ENCODE peak calls at places on chromosomes 12 and 14, in nine cellular contexts. B is EH; O is NCI-H2081; W is NCI-H748 treated with DMSO at 0.1 percent for 48 hours; G is COLO829; F is stimulated activated CD8-positive, alpha-beta memory T cell treated with anti-CD3 and anti-CD28 coated beads, Interleukin-4, amount 100 ng/mL, for 4 hours; C is A172; K is IMR-90; D is cardiac muscle cell. S is an unnamed sample.
A peak's percentile ranks its signal among the peaks of the same experiment; 100 is the strongest.

GRCh38 chr14:102217987-102218421 is 78.3 kb downstream of the WDR20 start:
- DNase-seq in K (no peak), G (no peak), D (no peak), F (no peak), C (no peak), W (no peak), B (no peak), O (no peak), S (no peak)

GRCh38 chr14:102517412-102518062 is 8.0 kb upstream of the ANKRD9 start:
- DNase-seq in K (no peak), G (no peak), W (no peak), O (no peak), D (no peak), B (no peak), C (no peak), F (no peak), S (no peak)

GRCh38 chr14:77979666-77980351 is 179.9 kb downstream of the ADCK1 start:
- DNase-seq in W (no peak), O (no peak), G (no peak), K (no peak), C (peak; percentile 16), D (no peak), F (no peak), B (peak; percentile 25), S (no peak)

GRCh38 chr14:31967669-31967975 is 109.5 kb upstream of the ARHGAP5 start:
- DNase-seq in G (no peak), B (no peak), C (no peak), K (no peak), F (no peak), D (no peak), O (no peak), W (no peak), S (no peak)

GRCh38 chr12:52521581-52522266 is 1.5 kb upstream of the KRT5 start:
- DNase-seq in O (no peak), K (no peak), W (no peak), F (no peak), B (peak; percentile 91), D (peak; percentile 52), C (no peak), G (no peak), S (no peak)

GRCh38 chr12:121240484-121241202 is 30.7 kb downstream of the P2RX4 start:
- DNase-seq in F (peak; percentile 73), C (no peak), W (no peak), G (no peak), O (no peak), K (no peak), B (no peak), D (peak; percentile 89), S (no peak)

GRCh38 chr14:69500096-69500495 is 15.6 kb downstream of the PLEKHD1 start:
- DNase-seq in W (no peak), O (no peak), D (no peak), K (no peak), C (no peak), F (no peak), B (no peak), G (no peak), S (no peak)

GRCh38 chr12:69583203-69583602 is 2.1 kb upstream of the CCT2 start:
- DNase-seq in C (no peak), G (no peak), B (peak; percentile 16), K (no peak), O (no peak), D (no peak), W (no peak), F (no peak), S (no peak)

GRCh38 chr14:22980672-22981089 is 1.7 kb downstream of the AJUBA start:
- DNase-seq in O (no peak), K (peak; percentile 32), B (peak; percentile 72), C (peak; percentile 28), F (no peak), G (no peak), D (peak; percentile 60), W (no peak), S (no peak)

GRCh38 chr12:99911076-99911475 is 73.7 kb downstream of the ANKS1B start:
- DNase-seq in F (no peak), C (peak; percentile 90), K (peak; percentile 89), O (no peak), B (peak; percentile 96), W (no peak), G (no peak), D (peak; percentile 92), S (no peak)

GRCh38 chr12:130932061-130932650 is 21.6 kb upstream of the ADGRD1 start:
- DNase-seq in G (no peak), W (no peak), C (no peak), K (no peak), O (no peak), B (peak; percentile 77), D (no peak), F (no peak), S (no peak)

GRCh38 chr14:95662376-95663186 is 23.6 kb upstream of the TCL1B start:
- DNase-seq in F (no peak), K (no peak), W (no peak), G (no peak), C (peak; percentile 1), O (no peak), B (no peak), D (no peak), S (no peak)

S was measured in NCI-H2227 treated with DMSO at 0.1 percent for 48 hours.